ENCODE peak calls at places on chromosomes 3 and 15, in eight cellular contexts. R is stimulated activated naive CD4-positive, alpha-beta T cell treated with Interleukin-2 at 50 U/mL for 16 hours; P is tibial nerve; M is fibroblast of the conjunctiva; E is GM19239; S is activated T-cell treated with anti-CD3 and anti-CD28 coated beads, Interleukin-2, amount 50 U/mL, for 24 hours; U is activated naive CD4-positive, alpha-beta T cell treated with anti-CD3 and anti-CD28 coated beads, Interleukin-2, amount 10 ng/mL, durations not matched to agents 7 days and 5 days; L is NCI-H2081. F is an unnamed sample.

GRCh38 chr15:76208786-76209424 is 102.4 kb downstream of the ETFA start:
- DNase-seq in R (no peak), P (no peak), M (no peak), E (no peak), S (no peak), U (peak), L (no peak), F (peak)

GRCh38 chr15:65110676-65111292 is 4.2 kb downstream of the UBAP1L start:
- DNase-seq in R (no peak), P (no peak), M (no peak), E (no peak), S (no peak), U (no peak), L (no peak), F (no peak)

GRCh38 chr3:185585523-185585861 is 603 bp upstream of the SENP2 start:
- DNase-seq in R (no peak), P (no peak), M (no peak), E (no peak), S (no peak), U (no peak), L (no peak), F (no peak)

GRCh38 chr3:9826815-9827574 is 16.8 kb downstream of the RPUSD3 start:
- DNase-seq in R (no peak), P (no peak), M (no peak), E (no peak), S (no peak), U (peak), L (no peak), F (no peak)

GRCh38 chr3:178558637-178559036 is 22.4 kb downstream of the KCNMB2 start:
- DNase-seq in R (no peak), P (no peak), M (no peak), E (no peak), S (no peak), U (no peak), L (peak), F (no peak)

GRCh38 chr3:170222647-170223541 is 670 bp downstream of the PRKCI start:
- DNase-seq in R (peak), P (peak), M (no peak), E (peak), S (no peak), U (peak), L (peak), F (no peak)

GRCh38 chr15:80404057-80404718 is at the start of gene ARNT2:
- DNase-seq in R (no peak), P (no peak), M (no peak), E (no peak), S (no peak), U (no peak), L (peak), F (peak)

GRCh38 chr3:169604568-169604967 is 58.9 kb downstream of the MECOM start:
- DNase-seq in R (no peak), P (no peak), M (no peak), E (no peak), S (no peak), U (no peak), L (no peak), F (no peak)

GRCh38 chr3:41288785-41289184 is 89.5 kb downstream of the CTNNB1 start:
- DNase-seq in R (no peak), P (no peak), M (no peak), E (no peak), S (no peak), U (no peak), L (no peak), F (no peak)

GRCh38 chr15:94231728-94232086 is 346 bp downstream of the MCTP2 start:
- DNase-seq in R (no peak), P (no peak), M (no peak), E (no peak), S (no peak), U (no peak), L (no peak), F (no peak)

GRCh38 chr15:77575203-77575934 is 57.3 kb downstream of the LINGO1 start:
- DNase-seq in R (no peak), P (no peak), M (no peak), E (no peak), S (no peak), U (no peak), L (no peak), F (no peak)

GRCh38 chr3:150170843-150171513 is 200.3 kb upstream of the PFN2 start:
- DNase-seq in R (no peak), P (no peak), M (no peak), E (no peak), S (no peak), U (no peak), L (no peak), F (peak)

GRCh38 chr3:14181253-14181652 is 2.6 kb downstream of the LSM3 start:
- DNase-seq in R (no peak), P (no peak), M (no peak), E (no peak), S (no peak), U (no peak), L (no peak), F (no peak)

GRCh38 chr3:197008436-197009209 is 21.0 kb downstream of the MELTF start:
- DNase-seq in R (no peak), P (no peak), M (no peak), E (no peak), S (no peak), U (no peak), L (no peak), F (no peak)

GRCh38 chr3:46998852-46999515 is 19.5 kb downstream of the NBEAL2 start:
- DNase-seq in R (no peak), P (no peak), M (no peak), E (no peak), S (no peak), U (no peak), L (no peak), F (no peak)